ENCODE peak calls at places on chromosomes 3 and 15, in four cellular contexts. Y is left ventricle myocardium inferior, N is HepG2, W is A549. C is an unnamed sample.

GRCh38 chr3:174253221-174253620 is 605.9 kb upstream of the NAALADL2 start:
- DNase-seq in N (no peak), Y (no peak), W (no peak), C (no peak)

GRCh38 chr3:12759693-12760565 is 870 bp upstream of the TMEM40 start:
- DNase-seq in Y (no peak), W (no peak), N (no peak), C (no peak)

GRCh38 chr3:196186661-196187573 is 24.3 kb downstream of the ZDHHC19 start:
- DNase-seq in W (no peak), N (no peak), Y (no peak), C (no peak)

GRCh38 chr3:114764056-114764492 is 383.0 kb downstream of the ZBTB20 start:
- DNase-seq in N (peak), W (no peak), Y (no peak), C (no peak)

GRCh38 chr15:58169934-58170333 is 31.8 kb downstream of the AQP9 start:
- DNase-seq in W (no peak), Y (no peak), N (no peak), C (no peak)

GRCh38 chr3:115698851-115699535 is 75.7 kb downstream of the GAP43 start:
- DNase-seq in N (no peak), W (no peak), Y (no peak), C (no peak)

GRCh38 chr3:133196527-133196926 is 158.3 kb downstream of the TMEM108 start:
- DNase-seq in Y (no peak), W (no peak), N (no peak), C (no peak)

GRCh38 chr3:122314467-122314866 is 10.6 kb upstream of the CSTA start:
- DNase-seq in W (no peak), N (no peak), Y (no peak), C (no peak)

GRCh38 chr15:87707076-87707475 is 549.5 kb downstream of the NTRK3 start:
- DNase-seq in Y (no peak), W (no peak), N (no peak), C (no peak)

GRCh38 chr3:185112186-185112585 is 40.7 kb downstream of the C3orf70 start:
- DNase-seq in W (no peak), Y (no peak), N (no peak), C (no peak)

GRCh38 chr3:107988464-107989156 is 102.2 kb downstream of the CD47 start:
- DNase-seq in W (no peak), Y (peak), N (no peak), C (no peak)

GRCh38 chr15:63114465-63114864 is 7.2 kb upstream of the LACTB start:
- DNase-seq in Y (no peak), N (no peak), W (no peak), C (no peak)

GRCh38 chr3:112767177-112767576 is 79.5 kb downstream of the CD200R1L start:
- DNase-seq in W (no peak), Y (no peak), N (no peak), C (no peak)

GRCh38 chr3:122003112-122003511 is 18.9 kb downstream of the ILDR1 start:
- DNase-seq in Y (no peak), N (no peak), W (no peak), C (no peak)

DNA sequence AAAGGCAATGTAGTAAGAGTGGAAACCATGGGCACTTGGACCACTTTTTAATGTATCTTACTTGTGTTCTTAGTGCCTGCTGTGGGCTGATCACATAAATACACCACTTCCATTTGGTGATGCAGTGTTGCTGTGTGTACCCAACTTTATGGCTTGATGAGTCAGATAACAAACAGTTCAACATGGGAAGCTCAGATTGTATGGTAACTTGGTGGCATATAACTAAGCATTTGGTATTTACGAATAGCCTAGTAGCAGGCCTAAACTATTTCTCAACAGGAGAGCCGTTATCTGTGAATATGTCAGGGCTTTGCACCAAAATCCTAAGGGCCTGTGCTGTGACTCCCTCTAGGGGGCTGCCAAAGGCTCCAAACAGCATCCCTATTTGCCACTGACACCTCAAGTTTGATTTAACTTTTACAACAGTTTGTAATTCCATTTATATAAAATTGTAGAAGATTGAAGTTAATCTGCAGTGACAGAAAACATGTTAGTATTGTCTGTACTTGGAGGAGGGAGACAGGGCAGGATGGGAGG is 640.4 kb upstream of the CADM2 start:
- DNase-seq in W (no peak), N (no peak), Y (no peak), C (no peak)
- TF ChIP-seq CTCF in W (no peak), N (no peak), Y (no peak), C (no peak)

GRCh38 chr3:141051641-141052569 is 758 bp downstream of the SPSB4 start:
- DNase-seq in N (no peak), Y (peak), W (no peak), C (no peak)
- H3K4me3 ChIP-seq in N (no peak), Y (peak), W (peak), C (no peak)

DNA sequence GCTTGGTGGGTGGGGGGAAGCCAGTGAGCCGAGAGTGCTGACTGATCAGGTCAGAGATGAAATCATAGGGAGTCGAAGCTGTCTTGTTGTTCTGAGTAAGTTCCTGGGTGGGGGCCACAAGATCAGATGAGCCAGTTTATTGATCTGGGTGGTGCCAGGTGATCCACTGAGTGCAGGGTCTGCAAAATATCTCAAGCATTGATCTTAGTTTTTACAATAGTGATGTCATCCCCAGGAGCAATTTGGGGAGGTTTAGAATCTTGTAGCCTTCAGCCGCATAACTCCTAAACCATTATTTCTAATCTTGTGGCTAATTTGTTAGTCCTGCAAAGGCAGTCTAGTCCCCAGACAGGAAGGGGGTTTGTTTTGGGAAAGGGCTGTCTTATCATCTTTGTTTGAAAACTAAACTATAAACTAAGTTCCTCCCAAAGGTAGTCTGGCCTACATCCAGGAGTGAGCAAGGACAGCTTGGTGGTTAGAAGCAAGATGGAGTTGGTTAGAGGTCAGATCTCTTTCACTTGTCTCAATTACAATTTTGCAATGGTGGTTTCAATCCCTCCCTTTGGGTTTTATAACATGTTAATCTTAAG is 18.7 kb upstream of the MTMR14 start:
- DNase-seq in W (no peak), Y (no peak), N (no peak), C (no peak)
- TF ChIP-seq CTCF in W (no peak), Y (no peak), N (no peak), C (no peak)

GRCh38 chr15:72082176-72082575 is 35.8 kb downstream of the MYO9A start:
- DNase-seq in N (no peak), W (no peak), Y (no peak), C (no peak)
- H3K4me3 ChIP-seq in N (no peak), W (no peak), Y (no peak), C (no peak)

GRCh38 chr15:71013446-71013845 is 101.8 kb upstream of the THSD4 start:
- DNase-seq in N (no peak), Y (no peak), W (no peak), C (no peak)

GRCh38 chr15:71011503-71012155 is 103.6 kb upstream of the THSD4 start:
- DNase-seq in W (peak), N (peak), Y (no peak), C (no peak)

GRCh38 chr15:71010997-71011396 is 104.3 kb upstream of the THSD4 start:
- DNase-seq in W (no peak), N (no peak), Y (no peak), C (no peak)

GRCh38 chr15:71010439-71010838 is 104.8 kb upstream of the THSD4 start:
- DNase-seq in N (no peak), W (no peak), Y (no peak), C (no peak)

DNA sequence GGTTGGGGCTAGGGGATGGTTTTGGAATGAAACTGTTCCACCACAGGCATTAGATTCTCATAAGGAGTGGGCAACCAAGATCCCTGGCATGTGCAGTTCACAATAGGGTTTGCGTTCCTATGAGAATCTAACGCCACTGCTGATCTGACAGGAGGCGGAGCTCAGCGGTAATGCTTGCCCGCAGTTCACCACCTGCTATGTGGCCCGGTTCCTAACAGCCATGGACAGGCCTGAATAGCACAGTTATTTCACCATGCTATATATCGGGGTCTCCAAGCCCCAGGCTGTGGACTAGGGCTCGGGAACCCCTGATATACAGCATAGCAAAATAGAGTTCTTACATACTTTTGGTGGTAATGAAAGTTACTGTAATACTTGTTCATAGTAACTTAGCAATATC is 99.9 kb upstream of the THSD4 start:
- DNase-seq in Y (no peak), W (no peak), N (no peak), C (no peak)
- TF ChIP-seq CTCF in Y (no peak), W (no peak), N (no peak), C (no peak)

C was measured in epithelial cell of proximal tubule.